ENCODE peak calls at places on chromosomes 11 and 22, in four cellular contexts. M is B cell, Y is ovary, C is transverse colon. S is an unnamed sample.

GRCh38 chr11:1667906-1668305 is 29.1 kb upstream of the KRTAP5-6 start:
- DNase-seq in Y (no peak), M (no peak), C (no peak), S (no peak)

GRCh38 chr11:1307998-1308744 is 1.3 kb downstream of the TOLLIP start:
- DNase-seq in Y (no peak), C (no peak), M (peak; percentile 26), S (peak; percentile 17)

GRCh38 chr11:32213223-32213622 is 122.3 kb downstream of the RCN1 start:
- DNase-seq in Y (no peak), M (no peak), C (no peak), S (no peak)

GRCh38 chr11:2702771-2703486 is 3.1 kb upstream of the KCNQ1OT1 start:
- DNase-seq in M (no peak), Y (peak; percentile 24), C (no peak), S (no peak)

GRCh38 chr22:38327396-38327795 is 10.2 kb upstream of the CSNK1E start:
- DNase-seq in M (no peak), C (no peak), Y (no peak), S (no peak)

GRCh38 chr11:110179064-110179463 is 85.9 kb downstream of the ZC3H12C start:
- DNase-seq in C (no peak), Y (no peak), M (no peak), S (no peak)

GRCh38 chr11:26323837-26324236 is 8.1 kb upstream of the ANO3 start:
- DNase-seq in Y (no peak), M (no peak), C (no peak), S (no peak)

GRCh38 chr11:72787262-72788104 is 6.4 kb downstream of the STARD10 start:
- DNase-seq in Y (no peak), C (peak; percentile 72), M (no peak), S (peak; percentile 79)

GRCh38 chr11:10197091-10197490 is 96.9 kb downstream of the SBF2 start:
- DNase-seq in M (no peak), C (no peak), Y (no peak), S (no peak)

GRCh38 chr11:60345489-60345888 is 18.4 kb downstream of the MS4A6E start:
- DNase-seq in C (peak; percentile 37), Y (no peak), M (no peak), S (no peak)

GRCh38 chr11:87036756-87037449 is 831 bp upstream of the TMEM135 start:
- DNase-seq in Y (no peak), C (peak; percentile 22), M (peak; percentile 42), S (peak; percentile 28)

GRCh38 chr22:20249797-20250354 is 18.2 kb downstream of the RTN4R start:
- DNase-seq in M (no peak), C (no peak), Y (peak; percentile 73), S (no peak)

GRCh38 chr11:116169776-116170175 is 603.0 kb downstream of the BUD13 start:
- DNase-seq in M (no peak), Y (no peak), C (no peak), S (no peak)

GRCh38 chr22:41256254-41256897 is 15.6 kb upstream of the CHADL start:
- DNase-seq in M (no peak), Y (no peak), C (no peak), S (no peak)

GRCh38 chr11:17406082-17406817 is 17.8 kb upstream of the KCNJ11 start:
- DNase-seq in Y (no peak), C (no peak), M (no peak), S (no peak)

GRCh38 chr11:17403977-17404759 is 15.7 kb upstream of the KCNJ11 start:
- DNase-seq in C (no peak), Y (no peak), M (no peak), S (no peak)

GRCh38 chr11:17406818-17407149 is 18.3 kb upstream of the KCNJ11 start:
- DNase-seq in C (no peak), Y (no peak), M (no peak), S (no peak)

GRCh38 chr11:17407575-17407974 is 19.1 kb upstream of the KCNJ11 start:
- DNase-seq in C (no peak), Y (no peak), M (no peak), S (no peak)

GRCh38 chr11:17405232-17406005 is 17.0 kb upstream of the KCNJ11 start:
- DNase-seq in M (no peak), Y (no peak), C (peak; percentile 68), S (no peak)
- TF ChIP-seq CTCF in M (no peak), Y (no peak), C (no peak), S (no peak)

GRCh38 chr11:30617762-30618161 is 31.6 kb upstream of the MPPED2 start:
- DNase-seq in M (no peak), Y (no peak), C (no peak), S (no peak)
- TF ChIP-seq CTCF in M (no peak), Y (no peak), C (no peak), S (no peak)

DNA sequence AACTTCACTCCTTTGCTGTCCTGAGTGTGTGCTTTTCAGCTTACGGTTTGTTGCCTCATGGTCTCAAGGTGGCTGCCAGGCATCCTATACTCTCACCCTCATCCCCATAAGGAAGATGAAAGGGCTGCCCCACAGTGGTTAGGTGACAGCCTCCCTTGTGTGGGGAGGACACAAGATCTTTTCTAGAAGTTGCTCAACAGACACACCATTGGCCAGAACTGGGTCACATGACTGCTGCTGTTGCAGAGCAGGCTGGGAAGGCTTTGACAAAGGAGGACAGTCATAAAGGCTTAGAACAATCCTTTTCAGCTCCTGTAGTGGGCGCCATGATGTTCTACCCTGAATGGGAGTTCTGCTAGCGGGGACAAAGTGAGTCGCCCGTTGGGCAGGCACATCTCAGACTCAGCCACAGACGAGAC is 69.7 kb upstream of the RASD2 start:
- DNase-seq in C (no peak), M (no peak), Y (no peak), S (no peak)
- TF ChIP-seq CTCF in C (no peak), M (no peak), Y (no peak), S (no peak)

DNA sequence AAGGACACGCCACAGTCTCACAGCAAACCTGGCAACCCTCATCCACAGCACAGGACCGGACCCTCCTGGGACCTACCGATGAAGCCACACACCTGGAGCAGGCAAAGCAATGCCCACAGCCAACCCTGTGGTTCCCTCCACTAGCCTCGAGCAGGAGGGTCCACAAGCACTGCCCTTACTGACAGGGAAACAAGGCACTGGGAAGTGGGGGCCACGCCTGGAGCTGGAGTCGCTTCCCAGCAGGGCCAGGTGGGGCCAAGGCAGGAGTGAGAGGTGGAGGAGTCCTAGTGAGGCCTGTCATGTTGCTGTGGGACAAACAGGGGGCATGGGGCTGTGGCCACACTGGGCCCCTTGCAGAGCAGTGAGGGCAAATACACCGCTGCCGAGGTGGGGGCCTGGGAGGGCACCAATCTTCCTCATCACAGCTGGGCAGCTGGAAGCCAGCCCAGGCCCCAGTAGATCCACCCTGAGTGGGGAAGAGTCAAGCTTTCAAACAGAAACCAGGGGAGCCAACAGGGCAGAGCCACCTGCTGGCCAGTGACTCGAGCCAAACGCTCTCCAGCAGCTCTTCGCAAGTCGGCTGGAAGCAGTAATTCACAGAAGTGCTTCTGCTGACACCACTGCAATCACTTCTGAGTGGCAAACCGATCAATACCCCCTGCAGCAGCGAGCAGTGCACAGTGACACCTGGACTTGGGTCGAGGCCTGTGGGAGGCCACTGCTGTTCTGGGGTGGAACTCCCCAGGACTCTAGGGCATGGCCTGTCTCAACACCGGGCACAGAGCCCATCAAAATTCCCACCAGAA is 13.7 kb downstream of the SULT4A1 start:
- DNase-seq in C (no peak), M (no peak), Y (no peak), S (no peak)
- TF ChIP-seq CTCF in C (no peak), M (no peak), Y (no peak), S (peak; percentile 33)

DNA sequence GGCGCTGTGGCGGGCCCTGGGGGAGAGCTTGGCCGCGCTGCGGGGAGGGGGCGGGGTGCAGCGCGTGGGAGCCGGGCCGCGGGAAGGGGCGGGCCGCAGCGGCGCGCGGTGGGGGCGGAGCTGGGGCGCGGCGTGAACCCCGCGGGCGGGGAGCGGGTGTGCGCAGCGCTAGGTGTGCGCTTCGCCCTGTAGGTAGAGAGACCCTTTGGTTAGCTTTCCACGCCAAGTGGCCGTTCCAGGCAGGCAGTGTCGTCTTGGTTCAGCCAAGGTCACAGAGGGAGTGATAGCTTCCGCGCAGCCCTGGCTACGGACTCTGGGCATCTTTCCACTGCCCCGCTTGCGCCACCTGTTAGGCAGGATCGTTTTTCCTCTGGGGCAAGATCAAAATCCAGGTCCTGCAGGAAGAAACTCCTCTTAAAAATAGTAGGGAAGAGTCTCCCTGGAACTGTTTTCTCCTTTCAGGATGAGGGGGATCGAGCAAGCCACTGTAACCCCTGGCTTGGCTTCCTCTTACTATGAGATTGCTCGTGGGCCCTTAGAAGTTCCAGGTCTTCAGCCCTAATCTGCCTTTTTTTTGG is 434 bp downstream of the BANF1 start:
- DNase-seq in Y (peak; percentile 71), C (peak; percentile 68), M (no peak), S (peak; percentile 85)
- TF ChIP-seq CTCF in Y (no peak), C (peak; percentile 13), M (no peak), S (no peak)

GRCh38 chr22:27499121-27499520 is 302.4 kb downstream of the MN1 start:
- DNase-seq in M (no peak), C (no peak), Y (no peak), S (no peak)
- TF ChIP-seq CTCF in M (no peak), C (no peak), Y (no peak), S (no peak)

DNA sequence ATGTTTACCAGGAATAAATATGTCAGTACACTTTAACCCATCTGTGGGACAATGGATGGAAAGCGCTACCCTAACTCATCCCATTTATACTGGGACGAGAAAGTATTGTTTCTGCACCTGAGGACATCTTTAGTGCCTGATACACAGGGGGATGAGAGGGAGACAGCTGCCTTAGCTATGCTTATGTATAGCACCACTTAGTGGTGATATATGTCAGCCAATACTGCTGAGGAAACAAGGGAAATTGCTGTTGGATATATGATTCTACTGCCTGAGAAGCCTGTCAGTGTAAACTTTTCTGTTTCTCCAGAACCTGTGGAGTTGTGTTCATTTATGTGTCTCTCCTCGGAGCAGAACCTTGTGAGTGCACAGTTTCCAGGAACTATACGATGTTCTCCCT is 13.3 kb upstream of the CEP295 start:
- DNase-seq in M (no peak), Y (no peak), C (no peak), S (no peak)
- TF ChIP-seq CTCF in M (no peak), Y (no peak), C (no peak), S (peak; percentile 50)

GRCh38 chr11:75873417-75874148 is 58.6 kb downstream of the UVRAG start:
- DNase-seq in Y (no peak), C (no peak), M (peak; percentile 42), S (peak; percentile 40)
- TF ChIP-seq CTCF in Y (no peak), C (no peak), M (no peak), S (no peak)

GRCh38 chr22:22462813-22463567 is 45.6 kb downstream of the ZNF280B start:
- DNase-seq in M (no peak), C (no peak), Y (no peak), S (no peak)
- TF ChIP-seq CTCF in M (no peak), C (no peak), Y (no peak), S (no peak)

GRCh38 chr11:132992838-132993680 is 539.2 kb downstream of the OPCML start:
- DNase-seq in Y (no peak), M (no peak), C (no peak), S (no peak)
- TF ChIP-seq CTCF in Y (no peak), M (no peak), C (no peak), S (no peak)